ENCODE peak calls at places on chromosomes 2 and 18, in seven cellular contexts. One of them, this sample, is unnamed.

GRCh38 chr2:7703048-7703447 is 785.8 kb downstream of the RNF144A start:
- DNase-seq in H7: peak
- DNase-seq in mesenchymal stem cell: no peak
- DNase-seq in T-helper 2 cell: no peak
- DNase-seq in epithelial cell of esophagus: peak
- DNase-seq in CD4-positive, alpha-beta T cell: no peak
- DNase-seq in RPMI8226: peak
- DNase-seq in this sample: no peak

GRCh38 chr2:85401844-85402243 is 8.3 kb downstream of the CAPG start:
- DNase-seq in H7: peak
- DNase-seq in RPMI8226: no peak
- DNase-seq in epithelial cell of esophagus: no peak
- DNase-seq in mesenchymal stem cell: no peak
- DNase-seq in CD4-positive, alpha-beta T cell: no peak
- DNase-seq in T-helper 2 cell: no peak
- DNase-seq in this sample: no peak

GRCh38 chr18:23719634-23720201 is 30.5 kb downstream of the LAMA3 start:
- DNase-seq in T-helper 2 cell: no peak
- DNase-seq in RPMI8226: no peak
- DNase-seq in H7: peak
- DNase-seq in CD4-positive, alpha-beta T cell: no peak
- DNase-seq in epithelial cell of esophagus: peak
- DNase-seq in mesenchymal stem cell: peak
- DNase-seq in this sample: no peak

GRCh38 chr18:8990276-8991031 is 112.0 kb upstream of the NDUFV2 start:
- DNase-seq in epithelial cell of esophagus: no peak
- DNase-seq in mesenchymal stem cell: no peak
- DNase-seq in RPMI8226: no peak
- DNase-seq in H7: no peak
- DNase-seq in CD4-positive, alpha-beta T cell: no peak
- DNase-seq in T-helper 2 cell: no peak
- DNase-seq in this sample: no peak

GRCh38 chr2:26067980-26068507 is 34.2 kb downstream of the RAB10 start:
- DNase-seq in epithelial cell of esophagus: no peak
- DNase-seq in CD4-positive, alpha-beta T cell: no peak
- DNase-seq in T-helper 2 cell: no peak
- DNase-seq in H7: no peak
- DNase-seq in mesenchymal stem cell: peak
- DNase-seq in RPMI8226: peak
- DNase-seq in this sample: no peak

GRCh38 chr2:29273704-29274611 is 158.7 kb downstream of the CLIP4 start:
- DNase-seq in CD4-positive, alpha-beta T cell: no peak
- DNase-seq in T-helper 2 cell: no peak
- DNase-seq in RPMI8226: no peak
- DNase-seq in epithelial cell of esophagus: peak
- DNase-seq in H7: no peak
- DNase-seq in mesenchymal stem cell: no peak
- DNase-seq in this sample: no peak

GRCh38 chr2:46171441-46171953 is 125.7 kb upstream of the EPAS1 start:
- DNase-seq in T-helper 2 cell: no peak
- DNase-seq in CD4-positive, alpha-beta T cell: no peak
- DNase-seq in epithelial cell of esophagus: peak
- DNase-seq in mesenchymal stem cell: peak
- DNase-seq in H7: no peak
- DNase-seq in RPMI8226: no peak
- DNase-seq in this sample: no peak

GRCh38 chr18:55925772-55926171 is 337.8 kb upstream of the TCF4 start:
- DNase-seq in CD4-positive, alpha-beta T cell: no peak
- DNase-seq in H7: no peak
- DNase-seq in epithelial cell of esophagus: no peak
- DNase-seq in RPMI8226: no peak
- DNase-seq in mesenchymal stem cell: no peak
- DNase-seq in T-helper 2 cell: no peak
- DNase-seq in this sample: no peak

GRCh38 chr2:224861266-224861665 is 145.1 kb upstream of the CCDC195 start:
- DNase-seq in RPMI8226: no peak
- DNase-seq in mesenchymal stem cell: no peak
- DNase-seq in T-helper 2 cell: no peak
- DNase-seq in epithelial cell of esophagus: peak
- DNase-seq in H7: no peak
- DNase-seq in CD4-positive, alpha-beta T cell: no peak
- DNase-seq in this sample: no peak